ENCODE peak calls at places on chromosome X, in eight cellular contexts. A, N, Z, U, Q, K, C and O are unnamed samples.

GRCh38 chrX:87067795-87068194 is 449.8 kb upstream of the KLHL4 start:
- DNase-seq in A (no peak), N (no peak), Z (no peak), U (no peak), Q (no peak), K (no peak), C (no peak), O (no peak)

GRCh38 chrX:136209016-136209738 is 42.0 kb downstream of the MAP7D3 start:
- DNase-seq in A (no peak), N (peak), Z (peak), U (peak), Q (peak), K (peak), C (no peak), O (peak)

GRCh38 chrX:121671649-121672048 is 624.2 kb downstream of the GLUD2 start:
- DNase-seq in A (no peak), N (no peak), Z (no peak), U (no peak), Q (no peak), K (no peak), C (no peak), O (no peak)

GRCh38 chrX:329291-329910 is 10.8 kb upstream of the GTPBP6 start:
- DNase-seq in A (no peak), N (no peak), Z (no peak), U (peak), Q (no peak), K (no peak), C (no peak), O (no peak)

GRCh38 chrX:134685662-134686061 is 27.4 kb upstream of the PLAC1 start:
- DNase-seq in A (no peak), N (peak), Z (no peak), U (no peak), Q (no peak), K (no peak), C (no peak), O (peak)

GRCh38 chrX:151929131-151929530 is 16.4 kb downstream of the MAGEA4 start:
- DNase-seq in A (no peak), N (peak), Z (peak), U (no peak), Q (no peak), K (no peak), C (no peak), O (no peak)

GRCh38 chrX:150482537-150483217 is 85.7 kb upstream of the MTM1 start:
- DNase-seq in A (no peak), N (peak), Z (peak), U (no peak), Q (no peak), K (peak), C (peak), O (peak)

GRCh38 chrX:45164995-45165394 is 35.7 kb downstream of the DIPK2B start:
- DNase-seq in A (no peak), N (no peak), Z (no peak), U (no peak), Q (no peak), K (no peak), C (no peak), O (no peak)

GRCh38 chrX:31500920-31501319 is 429.1 kb upstream of the FTHL17 start:
- DNase-seq in A (no peak), N (peak), Z (peak), U (no peak), Q (no peak), K (no peak), C (no peak), O (peak)

GRCh38 chrX:51614353-51614752 is 4.4 kb downstream of the CENPVL3 start:
- DNase-seq in A (no peak), N (peak), Z (peak), U (no peak), Q (no peak), K (peak), C (no peak), O (peak)

GRCh38 chrX:147735364-147735763 is 176.4 kb upstream of the FMR1 start:
- DNase-seq in A (no peak), N (no peak), Z (no peak), U (no peak), Q (no peak), K (no peak), C (no peak), O (no peak)

GRCh38 chrX:101803451-101803850 is 128.4 kb downstream of the ZMAT1 start:
- DNase-seq in A (no peak), N (peak), Z (peak), U (no peak), Q (no peak), K (peak), C (no peak), O (no peak)

GRCh38 chrX:48714573-48714972 is 18.0 kb downstream of the SUV39H1 start:
- DNase-seq in A (no peak), N (no peak), Z (peak), U (no peak), Q (no peak), K (peak), C (no peak), O (peak)

GRCh38 chrX:109077788-109078187 is 341.4 kb upstream of the IRS4 start:
- DNase-seq in A (no peak), N (no peak), Z (no peak), U (no peak), Q (no peak), K (no peak), C (no peak), O (no peak)

GRCh38 chrX:131213400-131213799 is 75.7 kb downstream of the IGSF1 start:
- DNase-seq in A (no peak), N (no peak), Z (no peak), U (no peak), Q (no peak), K (no peak), C (no peak), O (no peak)

GRCh38 chrX:131216828-131217227 is 72.3 kb downstream of the IGSF1 start:
- DNase-seq in A (no peak), N (no peak), Z (no peak), U (no peak), Q (no peak), K (no peak), C (no peak), O (no peak)

DNA sequence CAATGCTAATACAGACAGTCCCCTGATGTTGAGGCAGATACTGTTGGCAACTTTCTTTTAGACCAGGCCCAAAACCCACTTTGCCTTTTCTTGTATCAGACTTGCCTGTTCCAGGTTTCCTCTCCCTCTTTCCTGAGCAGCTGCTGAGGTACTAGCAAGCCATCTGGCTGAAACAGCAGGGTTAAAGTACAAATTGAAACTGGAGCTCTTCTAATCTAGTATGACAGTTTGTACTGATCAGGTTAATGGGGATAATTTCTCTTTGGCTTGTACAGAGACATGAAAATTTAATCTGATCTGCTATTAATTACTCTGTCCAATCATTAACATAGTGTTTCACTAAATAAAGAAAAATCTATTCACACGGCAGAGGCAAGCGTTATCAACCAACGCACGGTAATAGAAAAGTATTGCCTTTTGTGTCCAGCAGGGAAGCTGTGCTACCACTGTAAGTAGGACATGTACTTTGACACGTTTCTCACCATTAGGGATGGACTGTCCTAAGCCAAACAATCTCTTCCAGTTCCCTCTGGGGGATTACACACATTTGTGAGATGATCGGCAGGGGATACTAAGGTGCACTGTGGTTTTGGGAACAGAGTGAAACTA is 71.1 kb downstream of the IGSF1 start:
- DNase-seq in A (no peak), N (no peak), Z (no peak), U (no peak), Q (no peak), K (no peak), C (no peak), O (no peak)
- TF ChIP-seq CTCF in A (no peak), N (no peak), Z (no peak), U (no peak), Q (no peak), K (no peak), C (no peak), O (no peak)

GRCh38 chrX:95290455-95290854 is 1394.2 kb upstream of the DIAPH2 start:
- DNase-seq in A (no peak), N (no peak), Z (no peak), U (no peak), Q (no peak), K (peak), C (no peak), O (no peak)
- H3K4me3 ChIP-seq in A (no peak), N (no peak), Z (no peak), U (no peak), Q (no peak), K (no peak), C (no peak), O (no peak)

GRCh38 chrX:97021680-97022079 is 138.0 kb downstream of the RPA4 start:
- DNase-seq in A (no peak), N (peak), Z (peak), U (no peak), Q (no peak), K (peak), C (no peak), O (no peak)

GRCh38 chrX:97027384-97027922 is 143.7 kb downstream of the RPA4 start:
- DNase-seq in A (no peak), N (no peak), Z (no peak), U (no peak), Q (no peak), K (no peak), C (no peak), O (no peak)

GRCh38 chrX:97030463-97030862 is 146.8 kb downstream of the RPA4 start:
- DNase-seq in A (no peak), N (no peak), Z (no peak), U (no peak), Q (no peak), K (no peak), C (no peak), O (no peak)

GRCh38 chrX:97030947-97031346 is 147.2 kb downstream of the RPA4 start:
- DNase-seq in A (no peak), N (no peak), Z (no peak), U (no peak), Q (no peak), K (no peak), C (no peak), O (no peak)

DNA sequence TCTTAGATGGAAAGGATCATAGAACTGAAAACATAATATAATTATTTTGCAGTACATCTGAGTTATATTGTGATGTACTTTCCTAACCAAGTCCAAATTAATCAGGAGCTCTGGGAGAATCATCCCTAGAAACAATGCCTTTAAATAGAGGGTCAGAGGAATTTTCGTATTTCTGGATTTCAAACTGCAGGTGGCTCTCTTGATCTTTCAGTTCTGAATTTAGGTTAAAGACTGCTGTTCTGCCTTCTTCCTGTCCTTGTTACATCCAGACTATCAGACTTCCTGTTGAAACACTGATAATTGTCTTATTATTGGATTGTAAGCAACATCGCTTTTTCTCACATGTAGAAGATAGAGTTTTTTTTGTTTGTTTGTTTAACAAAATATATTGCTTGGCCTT is 142.7 kb downstream of the RPA4 start:
- DNase-seq in A (no peak), N (peak), Z (peak), U (no peak), Q (no peak), K (peak), C (no peak), O (no peak)
- TF ChIP-seq CTCF in A (no peak), N (peak), Z (no peak), U (no peak), Q (no peak), K (peak), C (no peak), O (no peak)

GRCh38 chrX:154372612-154373022 is 1.8 kb downstream of the FLNA start:
- DNase-seq in A (no peak), N (no peak), Z (no peak), U (no peak), Q (no peak), K (no peak), C (peak), O (no peak)

GRCh38 chrX:154375156-154375504 is 696 bp upstream of the FLNA start:
- DNase-seq in A (no peak), N (no peak), Z (no peak), U (no peak), Q (no peak), K (no peak), C (no peak), O (no peak)

GRCh38 chrX:154371771-154372300 is 2.6 kb downstream of the FLNA start:
- DNase-seq in A (no peak), N (no peak), Z (no peak), U (no peak), Q (no peak), K (no peak), C (no peak), O (no peak)

GRCh38 chrX:154374361-154375155 is at the start of gene FLNA:
- DNase-seq in A (no peak), N (no peak), Z (no peak), U (no peak), Q (no peak), K (peak), C (no peak), O (no peak)

GRCh38 chrX:154373340-154374306 is 811 bp downstream of the FLNA start:
- DNase-seq in A (no peak), N (peak), Z (peak), U (peak), Q (no peak), K (peak), C (no peak), O (peak)
- H3K4me3 ChIP-seq in A (peak), N (peak), Z (peak), U (peak), Q (no peak), K (peak), C (peak), O (peak)

GRCh38 chrX:39244146-39244545 is 442.9 kb downstream of the MID1IP1 start:
- DNase-seq in A (no peak), N (no peak), Z (no peak), U (no peak), Q (no peak), K (no peak), C (no peak), O (peak)

GRCh38 chrX:39238017-39238416 is 436.8 kb downstream of the MID1IP1 start:
- DNase-seq in A (no peak), N (no peak), Z (no peak), U (no peak), Q (no peak), K (no peak), C (no peak), O (no peak)

GRCh38 chrX:39245024-39245423 is 443.8 kb downstream of the MID1IP1 start:
- DNase-seq in A (no peak), N (no peak), Z (no peak), U (no peak), Q (no peak), K (no peak), C (no peak), O (no peak)

GRCh38 chrX:39247536-39247935 is 446.3 kb downstream of the MID1IP1 start:
- DNase-seq in A (no peak), N (no peak), Z (no peak), U (no peak), Q (no peak), K (no peak), C (no peak), O (no peak)

GRCh38 chrX:39242187-39242586 is 440.9 kb downstream of the MID1IP1 start:
- DNase-seq in A (no peak), N (peak), Z (peak), U (no peak), Q (no peak), K (peak), C (no peak), O (peak)
- TF ChIP-seq CTCF in A (peak), N (peak), Z (peak), U (peak), Q (no peak), K (peak), C (peak), O (peak)

GRCh38 chrX:6228720-6229119 is at the start of gene NLGN4X:
- DNase-seq in A (no peak), N (no peak), Z (no peak), U (no peak), Q (no peak), K (no peak), C (no peak), O (peak)

GRCh38 chrX:6226646-6227444 is 1.8 kb downstream of the NLGN4X start:
- DNase-seq in A (no peak), N (no peak), Z (no peak), U (no peak), Q (no peak), K (no peak), C (no peak), O (no peak)

GRCh38 chrX:6225307-6226052 is 3.2 kb downstream of the NLGN4X start:
- DNase-seq in A (no peak), N (no peak), Z (no peak), U (no peak), Q (no peak), K (no peak), C (no peak), O (peak)

GRCh38 chrX:6226053-6226645 is 2.5 kb downstream of the NLGN4X start:
- DNase-seq in A (no peak), N (no peak), Z (no peak), U (no peak), Q (no peak), K (no peak), C (no peak), O (peak)

DNA sequence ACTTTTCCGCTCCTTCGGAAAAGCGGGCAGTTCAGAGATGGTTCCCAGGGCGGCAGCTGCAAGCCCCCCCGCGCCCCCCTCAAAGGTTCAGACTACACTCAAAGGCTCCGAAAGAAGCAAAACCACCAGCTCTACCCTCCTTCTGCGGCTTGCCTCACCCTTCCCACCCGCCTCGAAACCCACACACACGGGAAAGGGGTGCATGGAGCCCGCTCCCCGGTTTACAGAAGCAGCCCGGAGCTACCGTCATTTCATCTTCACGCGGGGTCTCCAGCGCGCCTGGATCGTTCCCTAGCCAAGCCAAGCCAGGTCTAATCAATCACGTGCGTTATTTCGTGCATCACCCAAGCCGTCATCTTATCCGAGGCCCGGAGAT is 1.2 kb downstream of the NLGN4X start:
- DNase-seq in A (no peak), N (no peak), Z (no peak), U (no peak), Q (no peak), K (no peak), C (no peak), O (peak)
- H3K4me3 ChIP-seq in A (no peak), N (no peak), Z (no peak), U (peak), Q (no peak), K (no peak), C (peak), O (peak)

GRCh38 chrX:28586891-28587635 is at the start of gene IL1RAPL1:
- DNase-seq in A (peak), N (peak), Z (peak), U (no peak), Q (no peak), K (peak), C (peak), O (no peak)
- TF ChIP-seq CTCF in A (no peak), N (peak), Z (no peak), U (peak), Q (no peak), K (peak), C (peak), O (no peak)